ENCODE peak calls at places on chromosomes 7 and 10, in six cellular contexts. One of them, this sample, is unnamed.

GRCh38 chr10:87500646-87501048 is 4.0 kb upstream of the MINPP1 start:
- DNase-seq in suprapubic skin: no peak
- DNase-seq in fibroblast of lung: peak; percentile 16
- DNase-seq in ovary: no peak
- DNase-seq in psoas muscle: no peak
- DNase-seq in spleen: no peak
- DNase-seq in this sample: no peak

GRCh38 chr7:129591868-129592267 is 19.7 kb upstream of the NRF1 start:
- DNase-seq in suprapubic skin: no peak
- DNase-seq in fibroblast of lung: no peak
- DNase-seq in ovary: no peak
- DNase-seq in psoas muscle: no peak
- DNase-seq in spleen: no peak
- DNase-seq in this sample: no peak

GRCh38 chr7:36303202-36304098 is 86.2 kb upstream of the ANLN start:
- DNase-seq in suprapubic skin: peak; percentile 91
- DNase-seq in fibroblast of lung: peak; percentile 97
- DNase-seq in ovary: peak; percentile 78
- DNase-seq in psoas muscle: peak; percentile 88
- DNase-seq in spleen: no peak
- DNase-seq in this sample: peak; percentile 93

GRCh38 chr7:158431941-158432347 is 155.7 kb downstream of the PTPRN2 start:
- DNase-seq in suprapubic skin: no peak
- DNase-seq in fibroblast of lung: peak; percentile 97
- DNase-seq in ovary: peak; percentile 46
- DNase-seq in psoas muscle: peak; percentile 54
- DNase-seq in spleen: no peak
- DNase-seq in this sample: peak; percentile 72

GRCh38 chr10:117431160-117431559 is 55.9 kb upstream of the PDZD8 start:
- DNase-seq in suprapubic skin: no peak
- DNase-seq in fibroblast of lung: no peak
- DNase-seq in ovary: no peak
- DNase-seq in psoas muscle: no peak
- DNase-seq in spleen: no peak
- DNase-seq in this sample: no peak

GRCh38 chr10:13953371-13953770 is 366.6 kb downstream of the PRPF18 start:
- DNase-seq in suprapubic skin: no peak
- DNase-seq in fibroblast of lung: no peak
- DNase-seq in ovary: no peak
- DNase-seq in psoas muscle: no peak
- DNase-seq in spleen: no peak
- DNase-seq in this sample: no peak

GRCh38 chr10:62972103-62972502 is 155.9 kb upstream of the EGR2 start:
- DNase-seq in suprapubic skin: no peak
- DNase-seq in fibroblast of lung: peak; percentile 33
- DNase-seq in ovary: no peak
- DNase-seq in psoas muscle: no peak
- DNase-seq in spleen: no peak
- DNase-seq in this sample: no peak

GRCh38 chr10:106557053-106557452 is 607.5 kb downstream of the SORCS1 start:
- DNase-seq in suprapubic skin: no peak
- DNase-seq in fibroblast of lung: no peak
- DNase-seq in ovary: no peak
- DNase-seq in psoas muscle: no peak
- DNase-seq in spleen: no peak
- DNase-seq in this sample: no peak

GRCh38 chr10:82736305-82736704 is 861.3 kb downstream of the NRG3 start:
- DNase-seq in suprapubic skin: no peak
- DNase-seq in fibroblast of lung: no peak
- DNase-seq in ovary: no peak
- DNase-seq in psoas muscle: no peak
- DNase-seq in spleen: no peak
- DNase-seq in this sample: no peak

GRCh38 chr7:84182301-84182700 is 12.3 kb downstream of the SEMA3A start:
- DNase-seq in suprapubic skin: no peak
- DNase-seq in fibroblast of lung: no peak
- DNase-seq in ovary: no peak
- DNase-seq in psoas muscle: no peak
- DNase-seq in spleen: no peak
- DNase-seq in this sample: no peak

GRCh38 chr7:75608451-75609122 is 116.5 kb downstream of the SPDYE5 start:
- DNase-seq in suprapubic skin: no peak
- DNase-seq in fibroblast of lung: no peak
- DNase-seq in ovary: no peak
- DNase-seq in psoas muscle: no peak
- DNase-seq in spleen: no peak
- DNase-seq in this sample: no peak

GRCh38 chr10:110681023-110681681 is 37.0 kb downstream of the RBM20 start:
- DNase-seq in suprapubic skin: no peak
- DNase-seq in fibroblast of lung: peak; percentile 36
- DNase-seq in ovary: no peak
- DNase-seq in psoas muscle: peak; percentile 34
- DNase-seq in spleen: no peak
- DNase-seq in this sample: no peak

GRCh38 chr10:17445400-17445998 is 8.9 kb downstream of the ST8SIA6 start:
- DNase-seq in suprapubic skin: no peak
- DNase-seq in fibroblast of lung: no peak
- DNase-seq in ovary: no peak
- DNase-seq in psoas muscle: no peak
- DNase-seq in spleen: no peak
- DNase-seq in this sample: no peak

GRCh38 chr10:8337332-8337651 is 282.8 kb downstream of the GATA3 start:
- DNase-seq in suprapubic skin: no peak
- DNase-seq in fibroblast of lung: no peak
- DNase-seq in ovary: no peak
- DNase-seq in psoas muscle: no peak
- DNase-seq in spleen: no peak
- DNase-seq in this sample: no peak

GRCh38 chr7:155270876-155271275 is 26.8 kb upstream of the INSIG1 start:
- DNase-seq in suprapubic skin: no peak
- DNase-seq in fibroblast of lung: no peak
- DNase-seq in ovary: no peak
- DNase-seq in psoas muscle: no peak
- DNase-seq in spleen: no peak
- DNase-seq in this sample: no peak

GRCh38 chr7:73433924-73434700 is 534 bp downstream of the FZD9 start:
- DNase-seq in suprapubic skin: no peak
- DNase-seq in fibroblast of lung: no peak
- DNase-seq in ovary: no peak
- DNase-seq in psoas muscle: no peak
- DNase-seq in spleen: peak; percentile 83
- DNase-seq in this sample: no peak

GRCh38 chr10:46018453-46019169 is 11.8 kb downstream of the NCOA4 start:
- DNase-seq in suprapubic skin: no peak
- DNase-seq in fibroblast of lung: no peak
- DNase-seq in ovary: no peak
- DNase-seq in psoas muscle: no peak
- DNase-seq in spleen: no peak
- DNase-seq in this sample: no peak

GRCh38 chr7:22193361-22194016 is 163.5 kb downstream of the RAPGEF5 start:
- DNase-seq in suprapubic skin: no peak
- DNase-seq in fibroblast of lung: peak; percentile 52
- DNase-seq in ovary: peak; percentile 41
- DNase-seq in psoas muscle: no peak
- DNase-seq in spleen: no peak
- DNase-seq in this sample: no peak

GRCh38 chr10:1785835-1786234 is 48.5 kb upstream of the ADARB2 start:
- DNase-seq in suprapubic skin: no peak
- DNase-seq in fibroblast of lung: no peak
- DNase-seq in ovary: no peak
- DNase-seq in psoas muscle: no peak
- DNase-seq in spleen: no peak
- DNase-seq in this sample: no peak

GRCh38 chr7:102821994-102822747 is 73.4 kb downstream of the FAM185A start:
- DNase-seq in suprapubic skin: no peak
- DNase-seq in fibroblast of lung: no peak
- DNase-seq in ovary: no peak
- DNase-seq in psoas muscle: no peak
- DNase-seq in spleen: no peak
- DNase-seq in this sample: no peak

GRCh38 chr10:7789390-7789789 is 1.4 kb downstream of the ATP5F1C start:
- DNase-seq in suprapubic skin: no peak
- DNase-seq in fibroblast of lung: peak; percentile 17
- DNase-seq in ovary: no peak
- DNase-seq in psoas muscle: no peak
- DNase-seq in spleen: no peak
- DNase-seq in this sample: no peak

GRCh38 chr10:90917968-90918318 is 2.9 kb downstream of the ANKRD1 start:
- DNase-seq in suprapubic skin: no peak
- DNase-seq in fibroblast of lung: no peak
- DNase-seq in ovary: no peak
- DNase-seq in psoas muscle: no peak
- DNase-seq in spleen: no peak
- DNase-seq in this sample: no peak

GRCh38 chr7:69982197-69982596 is 383.9 kb downstream of the AUTS2 start:
- DNase-seq in suprapubic skin: no peak
- DNase-seq in fibroblast of lung: no peak
- DNase-seq in ovary: no peak
- DNase-seq in psoas muscle: no peak
- DNase-seq in spleen: no peak
- DNase-seq in this sample: no peak

GRCh38 chr7:57216340-57216739 is 84.1 kb upstream of the ZNF479 start:
- DNase-seq in suprapubic skin: peak; percentile 55
- DNase-seq in fibroblast of lung: no peak
- DNase-seq in ovary: no peak
- DNase-seq in psoas muscle: no peak
- DNase-seq in spleen: peak; percentile 41
- DNase-seq in this sample: no peak

GRCh38 chr7:19368540-19368939 is 223.3 kb upstream of the FERD3L start:
- DNase-seq in suprapubic skin: no peak
- DNase-seq in fibroblast of lung: no peak
- DNase-seq in ovary: no peak
- DNase-seq in psoas muscle: no peak
- DNase-seq in spleen: no peak
- DNase-seq in this sample: no peak

GRCh38 chr10:36256166-36256565 is 614.1 kb upstream of the FZD8 start:
- DNase-seq in suprapubic skin: no peak
- DNase-seq in fibroblast of lung: peak; percentile 43
- DNase-seq in ovary: no peak
- DNase-seq in psoas muscle: no peak
- DNase-seq in spleen: no peak
- DNase-seq in this sample: no peak

GRCh38 chr7:151736403-151736909 is 140.5 kb downstream of the PRKAG2 start:
- DNase-seq in suprapubic skin: peak; percentile 90
- DNase-seq in fibroblast of lung: peak; percentile 99
- DNase-seq in ovary: peak; percentile 73
- DNase-seq in psoas muscle: peak; percentile 80
- DNase-seq in spleen: no peak
- DNase-seq in this sample: peak; percentile 91

GRCh38 chr7:150745868-150746267 is 8.7 kb downstream of the GIMAP5 start:
- DNase-seq in suprapubic skin: no peak
- DNase-seq in fibroblast of lung: no peak
- DNase-seq in ovary: no peak
- DNase-seq in psoas muscle: no peak
- DNase-seq in spleen: no peak
- DNase-seq in this sample: no peak

GRCh38 chr10:113127285-113128283 is 177.5 kb downstream of the TCF7L2 start:
- DNase-seq in suprapubic skin: no peak
- DNase-seq in fibroblast of lung: no peak
- DNase-seq in ovary: no peak
- DNase-seq in psoas muscle: no peak
- DNase-seq in spleen: no peak
- DNase-seq in this sample: no peak
- H3K27me3 ChIP-seq in suprapubic skin: no peaks in the 10 kb centered on the region
- H3K27me3 ChIP-seq in fibroblast of lung: no peaks in the 10 kb centered on the region
- H3K27me3 ChIP-seq in ovary: no peaks in the 10 kb centered on the region
- H3K27me3 ChIP-seq in psoas muscle: no peaks in the 10 kb centered on the region
- H3K27me3 ChIP-seq in spleen: no peaks in the 10 kb centered on the region
- H3K27me3 ChIP-seq in this sample: no peaks in the 10 kb centered on the region

GRCh38 chr10:99537381-99538286 is 4.9 kb downstream of the NKX2-3 start:
- DNase-seq in suprapubic skin: no peak
- DNase-seq in fibroblast of lung: no peak
- DNase-seq in ovary: no peak
- DNase-seq in psoas muscle: no peak
- DNase-seq in spleen: no peak
- DNase-seq in this sample: no peak
- H3K4me3 ChIP-seq in suprapubic skin: peak overlapping the region; percentile 50
- H3K4me3 ChIP-seq in fibroblast of lung: no peak overlapping the region
- H3K4me3 ChIP-seq in ovary: no peak overlapping the region
- H3K4me3 ChIP-seq in psoas muscle: peak overlapping the region; percentile 49
- H3K4me3 ChIP-seq in spleen: peak overlapping the region; percentile 50
- H3K4me3 ChIP-seq in this sample: no peak overlapping the region

GRCh38 chr7:143003393-143004051 is 23.4 kb downstream of the OR9A2 start:
- DNase-seq in suprapubic skin: no peak
- DNase-seq in fibroblast of lung: peak; percentile 63
- DNase-seq in ovary: no peak
- DNase-seq in psoas muscle: no peak
- DNase-seq in spleen: no peak
- DNase-seq in this sample: no peak
- H3K4me1 ChIP-seq in suprapubic skin: peaks cover 12% of the 10 kb centered on the region
- H3K4me1 ChIP-seq in fibroblast of lung: no peaks in the 10 kb centered on the region
- H3K4me1 ChIP-seq in ovary: no peaks in the 10 kb centered on the region
- H3K4me1 ChIP-seq in psoas muscle: no peaks in the 10 kb centered on the region
- H3K4me1 ChIP-seq in spleen: peaks cover 22% of the 10 kb centered on the region
- H3K4me1 ChIP-seq in this sample: peaks cover 5% of the 10 kb centered on the region

DNA sequence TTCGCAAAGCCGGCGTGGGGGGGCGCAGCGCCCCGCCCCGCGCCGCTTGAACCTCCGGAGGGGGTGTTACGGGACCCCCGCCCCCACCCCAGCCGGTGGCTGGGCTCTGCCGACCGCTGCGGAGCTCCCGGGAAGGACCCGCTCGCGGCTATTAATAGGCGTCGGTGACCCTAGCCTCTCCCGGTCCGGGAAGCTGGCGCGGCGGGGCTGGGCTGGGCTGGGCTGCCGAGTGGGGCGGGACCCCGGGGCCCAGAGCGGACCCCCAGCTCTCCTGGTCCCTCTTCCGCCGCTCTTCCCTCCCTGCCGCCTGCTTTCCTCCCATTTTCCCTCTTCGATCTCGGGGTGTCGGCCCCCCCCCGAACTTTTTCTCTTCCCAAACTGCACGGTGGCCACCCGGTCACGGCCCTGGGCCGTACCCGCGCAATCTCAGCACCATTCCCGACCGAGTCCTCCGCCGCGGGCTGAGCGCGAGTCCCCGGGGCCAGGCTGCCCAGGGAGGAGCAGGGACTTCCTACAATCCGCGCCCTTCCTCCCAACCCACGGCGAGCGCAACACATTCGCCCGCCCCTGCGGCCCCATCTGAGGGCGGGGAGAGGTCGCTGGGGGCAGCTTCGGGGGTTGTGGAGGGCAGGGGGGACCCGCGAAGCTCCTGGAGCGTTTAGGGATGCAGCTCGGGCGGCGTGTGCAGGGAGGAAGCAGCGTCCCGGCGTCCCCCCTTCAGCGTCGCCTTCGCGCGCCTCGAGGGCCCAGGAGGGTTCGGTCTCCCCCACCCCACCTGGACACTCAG is 3.1 kb upstream of the ELFN1 start:
- DNase-seq in suprapubic skin: peak; percentile 74
- DNase-seq in fibroblast of lung: no peak
- DNase-seq in ovary: peak; percentile 11
- DNase-seq in psoas muscle: peak; percentile 27
- DNase-seq in spleen: peak; percentile 68
- DNase-seq in this sample: no peak
- H3K27me3 ChIP-seq in suprapubic skin: peaks cover 91% of the 10 kb centered on the region
- H3K27me3 ChIP-seq in fibroblast of lung: peaks cover 30% of the 10 kb centered on the region
- H3K27me3 ChIP-seq in ovary: peaks cover 17% of the 10 kb centered on the region
- H3K27me3 ChIP-seq in psoas muscle: peaks cover 38% of the 10 kb centered on the region
- H3K27me3 ChIP-seq in spleen: peaks cover 68% of the 10 kb centered on the region
- H3K27me3 ChIP-seq in this sample: peaks cover 8% of the 10 kb centered on the region

This sample was measured in right atrium auricular region.